ENCODE peak calls at places on chromosome 13, in eight cellular contexts. K is Calu3, R is mammary epithelial cell, G is HepG2, T is H1, N is osteocyte, Y is thyroid gland, A is brain microvascular endothelial cell. J is an unnamed sample.

GRCh38 chr13:37070956-37071355 is 11.5 kb upstream of the SUPT20H start:
- DNase-seq in A (no peak), G (no peak), Y (peak; percentile 81), N (no peak), R (no peak), K (no peak), T (no peak), J (no peak)

GRCh38 chr13:52848455-52849190 is at the start of gene PCDH8:
- DNase-seq in T (peak; percentile 94), Y (no peak), R (no peak), A (no peak), G (no peak), K (peak; percentile 7), N (no peak), J (peak; percentile 79)

GRCh38 chr13:53250272-53250875 is 221.8 kb downstream of the OLFM4 start:
- DNase-seq in A (peak; percentile 52), G (peak; percentile 74), K (peak; percentile 44), T (no peak), R (peak; percentile 56), N (no peak), Y (peak; percentile 11), J (no peak)

GRCh38 chr13:83151308-83151660 is 731.0 kb downstream of the SLITRK1 start:
- DNase-seq in A (no peak), K (no peak), T (no peak), Y (no peak), N (no peak), G (no peak), R (peak; percentile 2), J (no peak)

GRCh38 chr13:20175907-20176652 is 15.2 kb upstream of the GJA3 start:
- DNase-seq in K (no peak), Y (no peak), R (no peak), T (no peak), G (no peak), A (no peak), N (no peak), J (no peak)

GRCh38 chr13:86960876-86961275 is 710.3 kb upstream of the SLITRK5 start:
- DNase-seq in Y (no peak), T (no peak), R (peak; percentile 0), N (no peak), G (no peak), A (no peak), K (no peak), J (no peak)

GRCh38 chr13:79405501-79405830 is 589 bp downstream of the RBM26 start:
- DNase-seq in R (peak; percentile 33), G (no peak), Y (no peak), N (no peak), A (no peak), K (no peak), T (no peak), J (no peak)

GRCh38 chr13:58979851-58980250 is 1183.9 kb downstream of the DIAPH3 start:
- DNase-seq in N (no peak), Y (no peak), A (no peak), T (no peak), K (no peak), G (no peak), R (no peak), J (no peak)

GRCh38 chr13:30340367-30341184 is 33.2 kb upstream of the KATNAL1 start:
- DNase-seq in A (peak; percentile 74), K (no peak), N (peak; percentile 56), Y (peak; percentile 73), G (no peak), R (peak; percentile 63), T (no peak), J (no peak)

GRCh38 chr13:95920485-95920884 is 132.7 kb downstream of the UGGT2 start:
- DNase-seq in A (no peak), G (no peak), N (no peak), R (no peak), K (no peak), Y (no peak), T (no peak), J (no peak)

GRCh38 chr13:36069881-36070366 is 61.3 kb downstream of the DCLK1 start:
- DNase-seq in G (no peak), A (no peak), N (no peak), K (no peak), R (no peak), T (no peak), Y (no peak), J (no peak)

GRCh38 chr13:110644892-110645521 is 29.7 kb downstream of the NAXD start:
- DNase-seq in T (peak; percentile 82), Y (peak; percentile 78), G (no peak), R (peak; percentile 44), K (no peak), A (peak; percentile 48), N (peak; percentile 87), J (no peak)

GRCh38 chr13:28449826-28450773 is 44.8 kb downstream of the FLT1 start:
- DNase-seq in K (no peak), N (no peak), A (no peak), Y (no peak), T (no peak), G (no peak), R (no peak), J (no peak)

GRCh38 chr13:99151516-99151915 is 49.1 kb upstream of the UBAC2 start:
- DNase-seq in A (peak; percentile 80), K (no peak), T (no peak), G (no peak), Y (no peak), N (no peak), R (peak; percentile 92), J (no peak)

GRCh38 chr13:67283602-67284001 is 53.5 kb upstream of the PCDH9 start:
- DNase-seq in Y (no peak), N (no peak), R (peak; percentile 1), G (peak; percentile 88), K (peak; percentile 4), T (no peak), A (no peak), J (no peak)

GRCh38 chr13:41974262-41974900 is 13.5 kb upstream of the VWA8 start:
- DNase-seq in N (no peak), G (peak; percentile 50), R (peak; percentile 90), A (no peak), Y (no peak), K (no peak), T (no peak), J (no peak)

GRCh38 chr13:99981115-99982020 is at the start of gene ZIC2:
- DNase-seq in Y (no peak), G (no peak), A (peak; percentile 71), T (peak; percentile 83), N (peak; percentile 96), K (peak; percentile 8), R (peak; percentile 60), J (peak; percentile 84)

GRCh38 chr13:49638416-49639072 is 10.2 kb downstream of the ARL11 start:
- DNase-seq in Y (no peak), N (no peak), G (no peak), A (no peak), K (no peak), T (no peak), R (peak; percentile 75), J (no peak)

DNA sequence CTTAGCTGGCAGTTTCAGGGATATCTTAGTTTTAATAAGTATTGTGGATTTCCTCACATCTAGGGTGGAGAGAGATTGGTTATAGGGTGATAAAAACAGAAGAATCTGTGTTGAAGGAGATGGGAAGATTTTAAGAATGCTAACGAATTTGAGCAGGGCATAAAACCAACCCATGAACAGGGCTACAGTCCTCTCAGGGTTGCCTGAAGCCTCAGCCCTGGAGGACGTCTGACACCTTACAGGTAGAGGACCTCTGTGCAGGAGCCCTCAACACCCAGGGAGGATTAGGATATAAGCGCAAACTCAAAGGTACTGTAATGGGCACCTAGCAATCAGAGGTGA is 461 bp upstream of the WASF3 start:
- DNase-seq in R (no peak), Y (no peak), N (no peak), T (no peak), K (no peak), A (no peak), G (no peak), J (no peak)
- TF ChIP-seq CTCF in R (no peak), Y (no peak), N (no peak), T (no peak), K (no peak), A (no peak), G (no peak), J (peak; percentile 19)

DNA sequence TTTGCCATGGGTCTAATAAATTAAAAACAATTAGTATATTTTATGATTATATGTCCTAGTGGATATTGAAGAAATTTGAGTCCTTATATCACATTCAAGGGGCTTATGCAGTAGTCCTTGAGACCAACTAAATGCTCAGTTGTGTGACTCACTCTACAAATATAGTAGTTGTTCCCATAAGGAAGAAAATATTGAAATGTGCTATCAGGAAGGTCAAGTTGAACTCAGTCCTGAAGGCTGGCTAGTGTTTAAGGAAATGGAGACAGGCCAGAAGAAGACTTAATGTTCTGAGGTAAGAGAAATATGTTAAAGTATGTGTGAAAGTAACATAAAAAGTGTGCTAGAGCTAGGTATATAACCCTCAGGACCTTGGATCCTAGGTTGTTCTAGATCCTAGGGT is 766.1 kb upstream of the GPC6 start:
- DNase-seq in Y (no peak), R (no peak), N (no peak), A (no peak), K (no peak), T (no peak), G (no peak), J (no peak)
- TF ChIP-seq CTCF in Y (no peak), R (no peak), N (no peak), A (no peak), K (no peak), T (no peak), G (no peak), J (no peak)

GRCh38 chr13:107680115-107680514 is 535.2 kb downstream of the LIG4 start:
- DNase-seq in N (no peak), Y (no peak), K (no peak), R (no peak), G (no peak), T (no peak), A (no peak), J (no peak)
- TF ChIP-seq CTCF in N (no peak), Y (no peak), K (no peak), R (no peak), G (no peak), T (peak; percentile 23), A (peak; percentile 26), J (no peak)

GRCh38 chr13:45821861-45822260 is 29.7 kb downstream of the SIAH3 start:
- DNase-seq in A (no peak), R (no peak), Y (no peak), K (no peak), N (no peak), T (peak; percentile 35), G (no peak), J (no peak)

GRCh38 chr13:45820106-45820838 is 31.3 kb downstream of the SIAH3 start:
- DNase-seq in N (peak; percentile 73), G (no peak), R (no peak), A (no peak), K (no peak), T (peak; percentile 24), Y (no peak), J (no peak)

GRCh38 chr13:45823583-45823982 is 28.0 kb downstream of the SIAH3 start:
- DNase-seq in G (no peak), N (no peak), T (peak; percentile 40), A (no peak), R (no peak), K (no peak), Y (no peak), J (no peak)

GRCh38 chr13:45812599-45813372 is 38.8 kb downstream of the SIAH3 start:
- DNase-seq in T (no peak), K (no peak), Y (no peak), N (peak; percentile 64), A (no peak), R (no peak), G (no peak), J (peak; percentile 60)

DNA sequence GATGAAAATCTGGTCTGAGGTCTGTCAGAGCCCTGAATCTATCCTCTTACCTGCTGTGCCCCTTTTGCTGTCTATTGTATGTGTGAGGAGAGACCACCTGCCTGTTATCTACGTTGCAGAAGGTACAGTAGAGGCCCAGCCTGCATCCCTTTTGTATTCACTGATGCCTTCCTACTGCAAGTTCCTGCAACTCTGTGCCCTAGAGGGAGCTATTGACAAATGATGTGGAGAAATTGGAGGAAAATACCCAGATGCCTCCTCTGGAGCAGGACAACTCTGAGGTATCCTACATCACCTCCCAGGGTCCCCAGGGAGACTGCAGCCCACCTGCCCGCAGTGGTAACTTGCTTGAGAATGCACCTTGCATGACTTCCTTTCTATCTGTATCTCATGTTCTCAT is 33.7 kb downstream of the SIAH3 start:
- DNase-seq in N (peak; percentile 42), G (no peak), R (no peak), Y (no peak), T (no peak), A (peak; percentile 4), K (no peak), J (no peak)
- TF ChIP-seq CTCF in N (no peak), G (peak; percentile 21), R (peak; percentile 24), Y (no peak), T (no peak), A (peak; percentile 48), K (no peak), J (no peak)

J was measured in type B pancreatic cell.